ENCODE peak calls at places on chromosomes 13 and 19, in eight cellular contexts. K is endothelial cell; S is stimulated activated CD4-positive, alpha-beta T cell treated with anti-CD3 and anti-CD28 coated beads, Interleukin-2, amount 100 ng/mL, for 24 hours; E is A549; L is ELF-1; Z is foreskin keratinocyte; T is left cardiac atrium; P is T1000. Q is an unnamed sample.

GRCh38 chr19:15337202-15337601 is 4.9 kb upstream of the BRD4 start:
- DNase-seq in K (no peak), S (no peak), E (no peak), L (no peak), Z (no peak), T (no peak), P (no peak), Q (no peak)

GRCh38 chr19:51698296-51698695 is 5.2 kb downstream of the SPACA6 start:
- DNase-seq in K (no peak), S (no peak), E (no peak), L (no peak), Z (no peak), T (no peak), P (no peak), Q (no peak)

GRCh38 chr19:14835011-14835410 is at the start of the genes OR7A5 and OR7C1:
- DNase-seq in K (no peak), S (no peak), E (no peak), L (peak; percentile 10), Z (no peak), T (no peak), P (no peak), Q (no peak)

GRCh38 chr19:46466536-46467199 is 4.7 kb downstream of the PNMA8A start:
- DNase-seq in K (no peak), S (peak; percentile 20), E (no peak), L (no peak), Z (peak; percentile 88), T (peak; percentile 72), P (no peak), Q (no peak)

GRCh38 chr19:36851898-36852297 is 1.2 kb downstream of the ZNF345 start:
- DNase-seq in K (no peak), S (no peak), E (no peak), L (no peak), Z (no peak), T (no peak), P (no peak), Q (no peak)

GRCh38 chr13:67221630-67222226 is 8.4 kb downstream of the PCDH9 start:
- DNase-seq in K (no peak), S (no peak), E (no peak), L (no peak), Z (no peak), T (no peak), P (no peak), Q (no peak)

GRCh38 chr13:113080361-113080831 is 25.2 kb upstream of the F7 start:
- DNase-seq in K (no peak), S (no peak), E (no peak), L (no peak), Z (no peak), T (no peak), P (no peak), Q (no peak)

GRCh38 chr13:95243207-95243606 is 58.0 kb downstream of the ABCC4 start:
- DNase-seq in K (no peak), S (no peak), E (no peak), L (no peak), Z (no peak), T (no peak), P (no peak), Q (no peak)

GRCh38 chr13:74444161-74444571 is 310.0 kb upstream of the KLF12 start:
- DNase-seq in K (no peak), S (no peak), E (peak; percentile 0), L (no peak), Z (peak; percentile 89), T (no peak), P (peak; percentile 17), Q (no peak)

GRCh38 chr13:109233293-109233692 is 553.1 kb downstream of the IRS2 start:
- DNase-seq in K (no peak), S (no peak), E (no peak), L (no peak), Z (no peak), T (no peak), P (no peak), Q (no peak)

GRCh38 chr13:108269601-108270328 is at the start of gene TNFSF13B:
- DNase-seq in K (peak; percentile 12), S (peak; percentile 59), E (peak; percentile 4), L (peak; percentile 70), Z (no peak), T (peak; percentile 30), P (no peak), Q (peak; percentile 52)

GRCh38 chr19:33032218-33032781 is 32.4 kb downstream of the RHPN2 start:
- DNase-seq in K (no peak), S (no peak), E (peak; percentile 78), L (peak; percentile 55), Z (no peak), T (no peak), P (no peak), Q (no peak)

GRCh38 chr19:7868326-7868670 is 5.9 kb downstream of the PRR36 start:
- DNase-seq in K (no peak), S (no peak), E (peak; percentile 68), L (no peak), Z (no peak), T (no peak), P (no peak), Q (no peak)

GRCh38 chr19:46022431-46023310 is at the start of gene PGLYRP1:
- DNase-seq in K (no peak), S (no peak), E (no peak), L (no peak), Z (no peak), T (no peak), P (no peak), Q (no peak)

GRCh38 chr13:29999492-30000372 is 149.3 kb upstream of the UBL3 start:
- DNase-seq in K (no peak), S (no peak), E (no peak), L (no peak), Z (no peak), T (no peak), P (no peak), Q (no peak)

GRCh38 chr19:2494084-2494446 is 18.1 kb downstream of the GADD45B start:
- DNase-seq in K (no peak), S (no peak), E (peak; percentile 55), L (peak; percentile 40), Z (no peak), T (no peak), P (no peak), Q (no peak)

GRCh38 chr13:99265823-99266426 is 7.7 kb upstream of the GPR18 start:
- DNase-seq in K (no peak), S (no peak), E (peak; percentile 39), L (no peak), Z (no peak), T (no peak), P (no peak), Q (no peak)